ENCODE peak calls at places on chromosomes 11 and 22, in nine cellular contexts. B, Q, A, C, N, E, D, K and Y are unnamed samples.

GRCh38 chr11:93279911-93280347 is 50.6 kb upstream of the DEUP1 start:
- ATAC-seq in E (peak), C (no peak), K (no peak), D (peak), A (no peak), Q (no peak), B (no peak), N (no peak), Y (peak)

GRCh38 chr11:129613076-129613475 is 202.6 kb upstream of the TMEM45B start:
- ATAC-seq in C (no peak), K (no peak), E (no peak), D (no peak), Q (no peak), B (no peak), N (no peak), A (no peak), Y (no peak)

GRCh38 chr22:20244744-20245576 is 23.2 kb downstream of the RTN4R start:
- ATAC-seq in N (no peak), K (no peak), E (no peak), A (no peak), Q (no peak), D (peak), C (no peak), B (no peak), Y (no peak)

GRCh38 chr11:17974246-17974645 is 38.6 kb downstream of the SERGEF start:
- ATAC-seq in D (no peak), E (no peak), Q (no peak), K (no peak), B (no peak), C (peak), A (no peak), N (no peak), Y (no peak)

GRCh38 chr11:19409307-19409706 is 168.6 kb upstream of the E2F8 start:
- ATAC-seq in C (no peak), N (no peak), A (peak), E (no peak), K (no peak), B (no peak), Q (no peak), D (no peak), Y (no peak)

GRCh38 chr11:45412033-45412432 is 125.9 kb upstream of the SYT13 start:
- ATAC-seq in B (no peak), N (no peak), Q (no peak), D (no peak), A (no peak), K (no peak), E (no peak), C (no peak), Y (no peak)

GRCh38 chr22:35611200-35611890 is 5.8 kb downstream of the MB start:
- ATAC-seq in K (no peak), C (no peak), E (no peak), Q (peak), D (peak), N (no peak), A (no peak), B (no peak), Y (no peak)

GRCh38 chr11:134425413-134425812 is 13.4 kb upstream of the B3GAT1 start:
- ATAC-seq in C (no peak), D (no peak), B (no peak), A (no peak), Q (no peak), K (no peak), E (no peak), N (no peak), Y (no peak)

GRCh38 chr11:1919428-1920127 is at the start of gene TNNT3:
- ATAC-seq in N (no peak), E (no peak), Q (no peak), C (peak), B (peak), D (no peak), K (no peak), A (no peak), Y (no peak)

GRCh38 chr11:115194798-115195101 is 309.5 kb downstream of the CADM1 start:
- ATAC-seq in Q (no peak), C (peak), A (peak), K (no peak), B (no peak), N (no peak), E (no peak), D (peak), Y (no peak)